ENCODE peak calls at places on chromosomes 7 and 10, in seven cellular contexts. B, O, E, D, F, L and M are unnamed samples.

GRCh38 chr7:152136623-152137022 is 111.1 kb downstream of the GALNT11 start:
- DNase-seq in B (no peak), O (no peak), E (no peak), D (no peak), F (no peak), L (no peak), M (no peak)

GRCh38 chr7:133052357-133052756 is 29.5 kb downstream of the CHCHD3 start:
- DNase-seq in B (no peak), O (no peak), E (no peak), D (no peak), F (no peak), L (no peak), M (no peak)

GRCh38 chr7:149621776-149622175 is 124.2 kb upstream of the ZNF746 start:
- DNase-seq in B (no peak), O (no peak), E (no peak), D (no peak), F (no peak), L (no peak), M (no peak)

GRCh38 chr10:122373713-122374112 is 795 bp upstream of the PLEKHA1 start:
- DNase-seq in B (no peak), O (no peak), E (peak), D (no peak), F (no peak), L (no peak), M (no peak)

GRCh38 chr7:115678049-115678982 is 352.2 kb downstream of the TFEC start:
- DNase-seq in B (no peak), O (no peak), E (no peak), D (peak), F (no peak), L (no peak), M (no peak)

GRCh38 chr10:116771101-116771705 is 28.8 kb upstream of the HSPA12A start:
- DNase-seq in B (peak), O (no peak), E (peak), D (no peak), F (peak), L (peak), M (no peak)

GRCh38 chr7:19016140-19016539 is 101.3 kb downstream of the TWIST1 start:
- DNase-seq in B (no peak), O (no peak), E (peak), D (no peak), F (no peak), L (no peak), M (no peak)

GRCh38 chr10:98267894-98268693 is at the start of gene LOXL4:
- DNase-seq in B (no peak), O (peak), E (peak), D (peak), F (no peak), L (no peak), M (no peak)

GRCh38 chr7:82194011-82194410 is 249.6 kb downstream of the CACNA2D1 start:
- DNase-seq in B (no peak), O (no peak), E (no peak), D (no peak), F (no peak), L (no peak), M (no peak)

GRCh38 chr7:121304259-121304658 is 24.5 kb upstream of the WNT16 start:
- DNase-seq in B (no peak), O (no peak), E (no peak), D (no peak), F (no peak), L (no peak), M (no peak)

DNA sequence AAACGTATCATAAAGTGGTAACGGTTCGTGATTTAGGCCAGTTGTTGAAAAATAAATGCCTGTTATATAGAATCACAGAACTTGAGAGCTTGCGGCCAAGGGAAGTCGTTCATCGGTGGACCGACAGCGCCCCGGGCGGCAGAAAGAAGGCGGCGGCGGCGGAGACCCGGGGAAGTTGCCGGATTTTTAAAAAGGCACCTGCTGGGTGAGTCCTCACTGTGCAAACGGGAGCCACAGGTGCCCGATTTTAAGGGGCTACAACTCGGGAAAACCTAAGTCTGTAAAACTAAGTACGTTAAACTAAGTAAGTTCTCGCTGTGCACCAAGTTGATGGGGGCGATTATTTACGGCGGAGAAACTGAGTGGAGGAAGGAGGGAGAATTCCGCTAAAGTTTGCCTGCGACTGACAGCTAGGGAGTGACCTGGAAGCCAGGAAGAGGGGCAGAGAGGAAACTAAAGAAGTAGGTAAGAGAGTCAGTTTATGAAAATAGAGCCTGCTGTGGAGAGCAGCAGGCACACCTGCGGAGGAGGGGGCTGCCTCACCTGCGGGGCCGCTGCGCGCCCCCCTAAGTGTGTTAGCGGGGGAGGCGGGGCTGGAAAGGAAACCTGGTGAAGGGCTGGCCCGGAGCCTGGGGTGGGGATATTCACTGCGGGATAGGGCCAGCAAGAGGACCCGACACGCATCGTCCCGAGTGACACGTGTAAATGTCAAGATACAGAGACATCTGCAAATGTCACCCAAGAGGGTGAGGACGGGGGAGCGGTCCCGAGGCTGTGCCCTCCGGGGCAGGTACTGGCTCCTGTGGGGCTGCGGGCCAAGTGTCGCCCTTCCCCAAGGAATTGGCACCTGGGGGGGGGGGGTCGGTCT is 1.0 kb downstream of the ADAM12 start:
- DNase-seq in B (peak), O (no peak), E (peak), D (peak), F (peak), L (peak), M (peak)
- TF ChIP-seq CTCF in B (peak), O (peak), E (peak), D (no peak), F (peak), L (peak), M (peak)

DNA sequence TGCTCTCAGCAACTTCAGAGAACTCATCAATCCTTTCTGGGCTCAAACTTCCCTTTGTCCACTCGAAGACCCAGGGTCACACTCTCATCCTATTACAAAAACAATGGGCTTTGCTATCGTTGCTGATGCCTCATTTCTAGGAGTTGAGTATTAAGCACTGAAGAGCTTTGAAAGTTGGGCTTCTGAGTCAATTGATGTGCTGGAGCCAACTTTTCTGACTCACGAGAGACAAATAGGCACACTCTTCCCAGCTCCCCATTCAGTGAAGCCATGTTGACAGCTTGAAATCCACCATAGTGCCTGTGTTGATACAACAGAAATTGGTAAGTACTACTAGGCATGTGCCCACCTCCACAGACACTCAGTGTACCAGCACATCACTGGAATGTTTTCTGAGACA is 97.5 kb upstream of the PRSS58 start:
- DNase-seq in B (no peak), O (no peak), E (no peak), D (no peak), F (no peak), L (no peak), M (no peak)
- TF ChIP-seq CTCF in B (no peak), O (no peak), E (no peak), D (no peak), F (no peak), L (no peak), M (no peak)

DNA sequence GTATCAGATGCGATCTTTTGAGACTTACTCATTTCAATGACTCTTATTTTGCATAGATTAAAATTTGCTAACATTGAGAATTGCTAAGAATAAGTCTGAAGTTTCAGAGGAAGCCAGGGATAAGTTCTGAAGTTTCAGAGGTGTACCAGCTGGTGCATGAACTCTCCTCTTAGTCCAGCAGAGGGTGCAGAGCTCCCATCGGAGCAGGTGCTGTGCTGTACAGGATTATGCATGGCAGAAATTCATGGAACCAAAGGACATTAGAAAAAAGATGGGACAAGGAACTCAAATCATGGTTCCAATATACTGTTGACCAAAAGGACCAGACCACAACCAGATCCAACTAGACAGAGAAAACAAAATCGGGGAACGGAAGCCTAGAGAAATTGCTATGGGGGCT is 41.9 kb downstream of the MGAM2 start:
- DNase-seq in B (no peak), O (no peak), E (no peak), D (peak), F (no peak), L (no peak), M (peak)
- TF ChIP-seq CTCF in B (no peak), O (no peak), E (peak), D (no peak), F (no peak), L (peak), M (peak)

DNA sequence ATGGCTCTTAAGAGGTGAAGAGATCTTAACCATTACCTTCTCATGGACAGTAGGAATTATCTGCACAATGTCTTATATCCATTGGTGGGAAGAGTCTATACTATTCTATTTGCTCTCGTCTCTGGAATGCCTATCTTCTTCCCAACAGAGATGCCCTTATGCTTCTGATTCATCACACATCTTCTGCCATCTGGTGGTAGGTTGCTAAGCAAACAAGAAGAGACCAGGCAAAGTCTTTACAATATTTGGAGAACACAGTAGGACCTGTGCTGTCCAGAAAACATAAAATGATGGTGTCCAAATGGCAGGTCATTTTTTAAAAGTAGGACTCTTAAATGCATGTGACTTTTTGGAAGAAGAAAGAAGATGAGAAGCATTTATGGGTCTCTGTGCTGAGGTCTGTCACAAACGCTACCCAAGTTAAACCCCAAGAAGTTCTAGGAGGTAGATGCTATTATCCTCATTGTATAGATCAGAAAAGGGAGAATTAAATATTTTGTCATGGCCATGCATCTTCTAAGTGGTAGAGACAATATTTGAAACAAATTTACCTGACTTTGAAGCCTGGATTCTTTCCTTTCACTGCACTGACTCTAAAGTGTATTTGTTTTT is 67.8 kb upstream of the NXPH1 start:
- DNase-seq in B (no peak), O (no peak), E (peak), D (peak), F (no peak), L (no peak), M (peak)
- TF ChIP-seq CTCF in B (no peak), O (no peak), E (peak), D (peak), F (peak), L (no peak), M (no peak)

GRCh38 chr10:8295311-8295710 is 240.8 kb downstream of the GATA3 start:
- DNase-seq in B (no peak), O (no peak), E (no peak), D (no peak), F (no peak), L (no peak), M (no peak)

GRCh38 chr10:8296090-8296741 is 241.7 kb downstream of the GATA3 start:
- DNase-seq in B (no peak), O (no peak), E (peak), D (no peak), F (no peak), L (no peak), M (no peak)

GRCh38 chr10:8297951-8298350 is 243.5 kb downstream of the GATA3 start:
- DNase-seq in B (no peak), O (no peak), E (no peak), D (no peak), F (no peak), L (no peak), M (no peak)

GRCh38 chr10:8296742-8297101 is 242.2 kb downstream of the GATA3 start:
- DNase-seq in B (no peak), O (no peak), E (no peak), D (no peak), F (no peak), L (no peak), M (no peak)

DNA sequence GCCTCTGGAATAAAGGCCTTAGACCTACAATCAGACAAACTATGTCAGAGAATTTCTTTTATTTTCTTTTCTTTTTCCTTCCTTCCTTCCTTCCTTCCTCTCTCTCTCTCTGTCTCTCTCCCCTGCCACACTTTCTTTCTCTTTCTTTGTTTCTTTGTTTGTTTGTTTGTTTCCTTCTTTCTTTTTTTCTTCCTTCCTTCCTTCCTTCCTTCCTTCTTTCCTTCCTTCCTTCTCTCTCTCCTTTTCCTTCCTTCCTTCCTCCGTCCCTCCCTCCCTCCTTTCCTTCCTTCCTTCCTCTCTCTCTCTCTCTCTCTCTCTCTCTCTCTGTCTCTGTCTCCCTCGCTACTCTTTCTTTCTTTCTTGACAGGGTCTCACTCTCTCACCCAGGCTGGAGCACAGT is 242.6 kb downstream of the GATA3 start:
- DNase-seq in B (no peak), O (no peak), E (no peak), D (no peak), F (no peak), L (no peak), M (no peak)
- TF ChIP-seq CTCF in B (no peak), O (no peak), E (no peak), D (no peak), F (no peak), L (no peak), M (no peak)

GRCh38 chr7:136053689-136054485 is 76.7 kb upstream of the MTPN start:
- DNase-seq in B (no peak), O (no peak), E (no peak), D (no peak), F (no peak), L (no peak), M (no peak)
- TF ChIP-seq CTCF in B (no peak), O (no peak), E (no peak), D (no peak), F (no peak), L (no peak), M (no peak)

GRCh38 chr7:135232087-135232486 is 1.6 kb upstream of the STRA8 start:
- DNase-seq in B (no peak), O (no peak), E (no peak), D (no peak), F (no peak), L (no peak), M (no peak)

GRCh38 chr7:135231686-135232085 is 2.0 kb upstream of the STRA8 start:
- DNase-seq in B (no peak), O (no peak), E (no peak), D (no peak), F (no peak), L (no peak), M (no peak)

GRCh38 chr7:135234727-135235126 is 1.1 kb downstream of the STRA8 start:
- DNase-seq in B (no peak), O (no peak), E (no peak), D (no peak), F (no peak), L (no peak), M (no peak)

GRCh38 chr7:135233570-135233969 is at the start of gene STRA8:
- DNase-seq in B (no peak), O (no peak), E (no peak), D (no peak), F (no peak), L (no peak), M (no peak)

GRCh38 chr7:135232720-135233119 is 918 bp upstream of the STRA8 start:
- DNase-seq in B (no peak), O (no peak), E (peak), D (peak), F (no peak), L (no peak), M (no peak)
- TF ChIP-seq CTCF in B (no peak), O (no peak), E (peak), D (no peak), F (no peak), L (no peak), M (no peak)

GRCh38 chr7:139036901-139037300 is 1.1 kb upstream of the ZC3HAV1L start:
- DNase-seq in B (no peak), O (no peak), E (no peak), D (no peak), F (no peak), L (no peak), M (no peak)

GRCh38 chr7:139034336-139034735 is 1.5 kb downstream of the ZC3HAV1L start:
- DNase-seq in B (no peak), O (no peak), E (no peak), D (no peak), F (no peak), L (no peak), M (no peak)

GRCh38 chr7:139035588-139036353 is at the start of gene ZC3HAV1L:
- DNase-seq in B (peak), O (no peak), E (peak), D (peak), F (peak), L (peak), M (peak)

GRCh38 chr7:139033346-139034114 is 2.3 kb downstream of the ZC3HAV1L start:
- DNase-seq in B (no peak), O (no peak), E (no peak), D (no peak), F (no peak), L (no peak), M (no peak)

DNA sequence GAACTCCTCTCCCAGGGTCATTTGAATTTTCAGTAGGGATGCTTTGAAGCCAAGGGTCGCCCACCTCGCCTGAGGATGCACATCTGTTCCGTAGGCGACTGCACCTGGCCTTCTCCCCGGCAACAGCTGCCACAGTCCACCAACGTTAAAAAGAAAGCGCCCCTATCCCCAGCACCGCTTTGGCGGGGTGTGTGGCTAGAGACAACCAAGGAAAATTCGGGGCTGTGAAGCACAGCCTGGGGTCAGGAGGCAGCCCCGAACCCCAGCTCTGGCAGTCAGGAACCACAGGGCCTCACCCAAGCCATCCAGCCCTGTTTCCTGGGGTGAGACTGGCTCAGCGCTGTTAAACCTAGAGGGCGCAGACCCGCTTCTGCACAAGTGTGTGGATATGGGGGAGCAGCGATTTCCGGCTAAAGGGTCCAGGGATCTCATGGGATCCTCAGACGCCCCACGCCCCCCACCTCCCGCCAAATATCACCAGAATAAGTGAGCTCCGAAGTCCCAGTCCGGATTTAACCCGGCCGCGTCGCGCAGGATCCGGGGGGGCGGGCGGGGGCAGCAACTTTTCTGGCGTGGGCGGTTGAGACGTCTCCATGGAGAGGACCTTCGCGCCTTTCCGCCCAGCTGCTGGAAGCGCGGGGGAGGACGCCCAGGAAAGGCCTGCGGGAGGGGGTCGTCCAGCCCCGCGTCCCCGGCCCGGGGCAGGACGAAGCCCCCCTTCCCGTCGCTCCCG is 821 bp downstream of the ZC3HAV1L start:
- DNase-seq in B (no peak), O (no peak), E (peak), D (peak), F (peak), L (no peak), M (no peak)
- TF ChIP-seq CTCF in B (no peak), O (no peak), E (no peak), D (no peak), F (no peak), L (no peak), M (no peak)

GRCh38 chr10:119449210-119449584 is 93.3 kb downstream of the RGS10 start:
- DNase-seq in B (no peak), O (no peak), E (no peak), D (no peak), F (no peak), L (no peak), M (no peak)

GRCh38 chr10:119452396-119452795 is 90.1 kb downstream of the RGS10 start:
- DNase-seq in B (no peak), O (no peak), E (no peak), D (no peak), F (no peak), L (no peak), M (no peak)

GRCh38 chr10:119451305-119451896 is 91.1 kb downstream of the RGS10 start:
- DNase-seq in B (no peak), O (no peak), E (no peak), D (no peak), F (no peak), L (no peak), M (no peak)

GRCh38 chr10:119449760-119450461 is 92.6 kb downstream of the RGS10 start:
- DNase-seq in B (peak), O (no peak), E (no peak), D (no peak), F (no peak), L (no peak), M (no peak)

GRCh38 chr10:119450606-119451304 is 91.8 kb downstream of the RGS10 start:
- DNase-seq in B (no peak), O (no peak), E (no peak), D (no peak), F (no peak), L (no peak), M (no peak)
- TF ChIP-seq CTCF in B (no peak), O (no peak), E (no peak), D (no peak), F (no peak), L (no peak), M (no peak)